ENCODE peak calls at places on chromosomes 6 and 20, in nine cellular contexts. J, K, U, A, M, S, C, E and X are unnamed samples.

GRCh38 chr20:17885544-17885943 is 83.0 kb downstream of the SNX5 start:
- DNase-seq in C (no peak), S (no peak), A (no peak), U (no peak), M (no peak), J (no peak), K (no peak), E (no peak), X (no peak)

GRCh38 chr6:129340983-129341382 is 369.0 kb downstream of the ARHGAP18 start:
- DNase-seq in C (no peak), E (peak; percentile 89), A (no peak), S (no peak), J (no peak), K (no peak), U (peak; percentile 94), M (peak; percentile 1), X (no peak)

GRCh38 chr20:4225778-4226177 is 210.4 kb upstream of the RNF24 start:
- DNase-seq in K (no peak), M (peak; percentile 88), A (no peak), S (no peak), E (peak; percentile 99), C (no peak), U (peak; percentile 100), J (no peak), X (no peak)

GRCh38 chr6:25934735-25935313 is 4.3 kb upstream of the SLC17A2 start:
- DNase-seq in M (no peak), C (no peak), J (no peak), S (no peak), U (peak; percentile 54), K (no peak), E (no peak), A (no peak), X (no peak)

GRCh38 chr6:75852721-75853120 is 103.7 kb downstream of the MYO6 start:
- DNase-seq in C (no peak), U (peak; percentile 78), K (no peak), J (no peak), M (no peak), S (no peak), A (no peak), E (peak; percentile 18), X (no peak)

GRCh38 chr20:25207960-25208534 is 12.5 kb downstream of the ENTPD6 start:
- DNase-seq in K (no peak), M (no peak), E (no peak), C (no peak), S (no peak), U (no peak), J (no peak), A (no peak), X (no peak)

GRCh38 chr20:32007787-32008616 is 2.2 kb upstream of the CCM2L start:
- DNase-seq in S (no peak), E (peak; percentile 38), A (peak; percentile 23), K (no peak), U (no peak), J (no peak), M (no peak), C (no peak), X (no peak)

GRCh38 chr6:116764961-116765841 is at the start of gene FAM162B:
- DNase-seq in S (peak; percentile 8), U (no peak), M (no peak), J (no peak), K (peak; percentile 56), C (no peak), A (peak; percentile 62), E (peak; percentile 69), X (no peak)